ENCODE peak calls at places on chromosomes 13 and 19, in nine cellular contexts. One of them, this sample, is unnamed.

GRCh38 chr19:48368942-48369341 is 4.8 kb downstream of the SYNGR4 start:
- DNase-seq in Peyer's patch: peak
- DNase-seq in cardiac muscle cell: no peak
- DNase-seq in stimulated activated CD8-positive, alpha-beta memory T cell treated with anti-CD3 and anti-CD28 coated beads, Interleukin-7, amount 100 ng/mL, for 48 hours: no peak
- DNase-seq in fibroblast of lung: no peak
- DNase-seq in AG10803: no peak
- DNase-seq in aorta: no peak
- DNase-seq in naive thymus-derived CD8-positive, alpha-beta T cell: no peak
- DNase-seq in AG09319: no peak
- DNase-seq in this sample: no peak

GRCh38 chr13:53873558-53873957 is 844.9 kb downstream of the OLFM4 start:
- DNase-seq in naive thymus-derived CD8-positive, alpha-beta T cell: no peak
- DNase-seq in AG09319: no peak
- DNase-seq in fibroblast of lung: no peak
- DNase-seq in aorta: no peak
- DNase-seq in AG10803: no peak
- DNase-seq in cardiac muscle cell: no peak
- DNase-seq in stimulated activated CD8-positive, alpha-beta memory T cell treated with anti-CD3 and anti-CD28 coated beads, Interleukin-7, amount 100 ng/mL, for 48 hours: no peak
- DNase-seq in Peyer's patch: no peak
- DNase-seq in this sample: no peak

GRCh38 chr13:64234255-64234654 is 2818.6 kb upstream of the PCDH20 start:
- DNase-seq in AG10803: peak
- DNase-seq in fibroblast of lung: peak
- DNase-seq in naive thymus-derived CD8-positive, alpha-beta T cell: no peak
- DNase-seq in AG09319: no peak
- DNase-seq in aorta: no peak
- DNase-seq in Peyer's patch: no peak
- DNase-seq in stimulated activated CD8-positive, alpha-beta memory T cell treated with anti-CD3 and anti-CD28 coated beads, Interleukin-7, amount 100 ng/mL, for 48 hours: no peak
- DNase-seq in cardiac muscle cell: no peak
- DNase-seq in this sample: no peak

GRCh38 chr13:27354379-27354778 is 70.0 kb upstream of the GTF3A start:
- DNase-seq in AG09319: peak
- DNase-seq in AG10803: peak
- DNase-seq in cardiac muscle cell: no peak
- DNase-seq in naive thymus-derived CD8-positive, alpha-beta T cell: no peak
- DNase-seq in fibroblast of lung: peak
- DNase-seq in Peyer's patch: no peak
- DNase-seq in stimulated activated CD8-positive, alpha-beta memory T cell treated with anti-CD3 and anti-CD28 coated beads, Interleukin-7, amount 100 ng/mL, for 48 hours: no peak
- DNase-seq in aorta: no peak
- DNase-seq in this sample: peak

GRCh38 chr19:35449347-35450043 is 1.4 kb downstream of the FFAR2 start:
- DNase-seq in Peyer's patch: peak
- DNase-seq in aorta: peak
- DNase-seq in stimulated activated CD8-positive, alpha-beta memory T cell treated with anti-CD3 and anti-CD28 coated beads, Interleukin-7, amount 100 ng/mL, for 48 hours: no peak
- DNase-seq in fibroblast of lung: no peak
- DNase-seq in AG09319: no peak
- DNase-seq in cardiac muscle cell: no peak
- DNase-seq in AG10803: no peak
- DNase-seq in naive thymus-derived CD8-positive, alpha-beta T cell: no peak
- DNase-seq in this sample: no peak

GRCh38 chr13:28346136-28346535 is 148.8 kb downstream of the FLT1 start:
- DNase-seq in AG09319: no peak
- DNase-seq in aorta: no peak
- DNase-seq in fibroblast of lung: peak
- DNase-seq in Peyer's patch: no peak
- DNase-seq in stimulated activated CD8-positive, alpha-beta memory T cell treated with anti-CD3 and anti-CD28 coated beads, Interleukin-7, amount 100 ng/mL, for 48 hours: no peak
- DNase-seq in naive thymus-derived CD8-positive, alpha-beta T cell: no peak
- DNase-seq in AG10803: peak
- DNase-seq in cardiac muscle cell: no peak
- DNase-seq in this sample: no peak

GRCh38 chr13:41495044-41495443 is 37.7 kb downstream of the RGCC start:
- DNase-seq in AG10803: no peak
- DNase-seq in naive thymus-derived CD8-positive, alpha-beta T cell: no peak
- DNase-seq in stimulated activated CD8-positive, alpha-beta memory T cell treated with anti-CD3 and anti-CD28 coated beads, Interleukin-7, amount 100 ng/mL, for 48 hours: no peak
- DNase-seq in aorta: no peak
- DNase-seq in cardiac muscle cell: no peak
- DNase-seq in AG09319: no peak
- DNase-seq in fibroblast of lung: no peak
- DNase-seq in Peyer's patch: no peak
- DNase-seq in this sample: no peak

GRCh38 chr19:13987101-13987890 is 18.8 kb downstream of the RFX1 start:
- DNase-seq in naive thymus-derived CD8-positive, alpha-beta T cell: no peak
- DNase-seq in fibroblast of lung: no peak
- DNase-seq in Peyer's patch: no peak
- DNase-seq in cardiac muscle cell: no peak
- DNase-seq in AG10803: no peak
- DNase-seq in AG09319: no peak
- DNase-seq in stimulated activated CD8-positive, alpha-beta memory T cell treated with anti-CD3 and anti-CD28 coated beads, Interleukin-7, amount 100 ng/mL, for 48 hours: no peak
- DNase-seq in aorta: peak
- DNase-seq in this sample: no peak

GRCh38 chr19:10105241-10106099 is 692 bp upstream of the PPAN start:
- DNase-seq in fibroblast of lung: no peak
- DNase-seq in AG09319: no peak
- DNase-seq in stimulated activated CD8-positive, alpha-beta memory T cell treated with anti-CD3 and anti-CD28 coated beads, Interleukin-7, amount 100 ng/mL, for 48 hours: peak
- DNase-seq in naive thymus-derived CD8-positive, alpha-beta T cell: no peak
- DNase-seq in cardiac muscle cell: no peak
- DNase-seq in aorta: no peak
- DNase-seq in AG10803: no peak
- DNase-seq in Peyer's patch: peak
- DNase-seq in this sample: no peak

GRCh38 chr13:36789061-36789460 is 30.0 kb upstream of the RFXAP start:
- DNase-seq in aorta: no peak
- DNase-seq in naive thymus-derived CD8-positive, alpha-beta T cell: no peak
- DNase-seq in AG09319: no peak
- DNase-seq in AG10803: no peak
- DNase-seq in fibroblast of lung: peak
- DNase-seq in Peyer's patch: no peak
- DNase-seq in stimulated activated CD8-positive, alpha-beta memory T cell treated with anti-CD3 and anti-CD28 coated beads, Interleukin-7, amount 100 ng/mL, for 48 hours: no peak
- DNase-seq in cardiac muscle cell: no peak
- DNase-seq in this sample: no peak